ENCODE peak calls at places on chromosome 2, in ten cellular contexts. A is C1 segment of cervical spinal cord; Y is NCI-H82; M is activated CD8-positive, alpha-beta T cell treated with anti-CD3 and anti-CD28 coated beads for 36 hours; J is AG08396; B is fibroblast of the aortic adventitia; D is COR-L47; U is astrocyte of the spinal cord; W is fibroblast of lung; V is D341Med. I is an unnamed sample.

GRCh38 chr2:40127147-40127546 is 324.7 kb downstream of the SLC8A1 start:
- DNase-seq in W (no peak), M (peak), U (no peak), V (no peak), A (no peak), Y (no peak), J (no peak), D (no peak), B (no peak), I (no peak)

GRCh38 chr2:158357122-158357521 is 99.4 kb downstream of the CCDC148 start:
- DNase-seq in J (no peak), V (no peak), D (no peak), Y (no peak), B (no peak), A (no peak), U (no peak), M (no peak), W (no peak), I (no peak)

GRCh38 chr2:37614061-37614802 is 57.2 kb downstream of the CDC42EP3 start:
- DNase-seq in Y (no peak), J (peak), D (no peak), V (no peak), W (peak), M (no peak), B (peak), U (peak), A (no peak), I (no peak)

GRCh38 chr2:100831831-100832230 is 11.9 kb downstream of the NPAS2 start:
- DNase-seq in W (no peak), Y (no peak), M (no peak), V (no peak), B (no peak), U (no peak), D (no peak), J (no peak), A (no peak), I (no peak)

GRCh38 chr2:44170337-44170736 is 1.7 kb downstream of the PPM1B start:
- DNase-seq in A (no peak), J (no peak), M (no peak), U (peak), W (peak), Y (peak), D (no peak), B (peak), V (no peak), I (no peak)

GRCh38 chr2:105239924-105240323 is 1.6 kb upstream of the GPR45 start:
- DNase-seq in D (no peak), A (no peak), W (peak), Y (no peak), V (no peak), M (no peak), B (peak), U (peak), J (peak), I (no peak)

GRCh38 chr2:99425022-99425421 is 64.8 kb downstream of the REV1 start:
- DNase-seq in J (no peak), Y (no peak), A (no peak), V (no peak), M (no peak), D (no peak), U (peak), W (peak), B (peak), I (peak)

GRCh38 chr2:57552885-57553284 is 493.7 kb upstream of the VRK2 start:
- DNase-seq in J (no peak), A (no peak), D (no peak), B (no peak), W (no peak), Y (no peak), V (no peak), M (no peak), U (no peak), I (no peak)

GRCh38 chr2:176137883-176138282 is 8.4 kb downstream of the HOXD8 start:
- DNase-seq in W (no peak), J (no peak), D (no peak), Y (no peak), M (no peak), A (no peak), B (no peak), V (no peak), U (peak), I (no peak)

GRCh38 chr2:88880441-88880953 is 189.0 kb downstream of the RPIA start:
- DNase-seq in W (peak), Y (peak), D (peak), V (peak), A (no peak), U (peak), M (peak), J (peak), B (peak), I (peak)

GRCh38 chr2:78992451-78992806 is 33.1 kb upstream of the REG3G start:
- DNase-seq in W (no peak), B (no peak), A (no peak), D (no peak), Y (peak), U (peak), J (peak), V (peak), M (no peak), I (peak)

GRCh38 chr2:227374158-227374557 is 4.9 kb downstream of the TM4SF20 start:
- DNase-seq in J (no peak), U (peak), A (no peak), D (no peak), V (no peak), W (peak), B (peak), Y (peak), M (peak), I (no peak)

GRCh38 chr2:86037141-86037794 is 68.4 kb downstream of the POLR1A start:
- DNase-seq in A (no peak), M (peak), Y (no peak), J (peak), V (no peak), B (peak), U (peak), D (no peak), W (peak), I (peak)

GRCh38 chr2:27545348-27546141 is 37.3 kb upstream of the ZNF512 start:
- DNase-seq in J (peak), Y (no peak), D (no peak), B (no peak), V (no peak), M (no peak), U (peak), A (no peak), W (peak), I (no peak)

GRCh38 chr2:166924967-166925366 is 36.7 kb downstream of the XIRP2 start:
- DNase-seq in A (no peak), Y (no peak), D (no peak), U (no peak), J (no peak), M (no peak), V (no peak), W (no peak), B (no peak), I (no peak)

GRCh38 chr2:117486081-117486480 is 328.4 kb upstream of the DDX18 start:
- DNase-seq in D (no peak), M (no peak), V (no peak), Y (no peak), B (no peak), U (no peak), W (no peak), J (no peak), A (no peak), I (no peak)

GRCh38 chr2:96088340-96089335 is 27.7 kb downstream of the ADRA2B start:
- DNase-seq in D (no peak), Y (no peak), B (no peak), J (no peak), M (no peak), V (peak), W (no peak), U (no peak), A (no peak), I (no peak)

GRCh38 chr2:72579595-72580180 is 246.1 kb downstream of the EXOC6B start:
- DNase-seq in J (no peak), D (peak), U (peak), W (peak), M (no peak), V (peak), Y (peak), A (no peak), B (peak), I (no peak)

GRCh38 chr2:3666613-3666975 is 8.6 kb downstream of the ALLC start:
- DNase-seq in B (no peak), W (no peak), Y (no peak), U (no peak), V (no peak), J (no peak), D (no peak), M (no peak), A (no peak), I (no peak)

GRCh38 chr2:61928816-61929471 is 23.5 kb downstream of the COMMD1 start:
- DNase-seq in D (no peak), U (no peak), J (no peak), V (no peak), A (no peak), B (peak), Y (peak), W (no peak), M (no peak), I (no peak)

GRCh38 chr2:151760139-151760650 is 25.9 kb upstream of the NEB start:
- DNase-seq in V (no peak), Y (no peak), A (no peak), D (no peak), J (no peak), B (no peak), U (peak), M (no peak), W (no peak), I (peak)

GRCh38 chr2:38528008-38528442 is 74.7 kb downstream of the HNRNPLL start:
- DNase-seq in W (peak), B (peak), D (peak), A (no peak), V (peak), U (peak), Y (peak), J (peak), M (peak), I (peak)

GRCh38 chr2:179410552-179411356 is 146.1 kb upstream of the SESTD1 start:
- DNase-seq in V (peak), A (no peak), J (peak), U (peak), D (peak), Y (peak), W (peak), M (peak), B (peak), I (peak)

I was measured in adrenal gland.